ENCODE peak calls at places on chromosomes 11 and 22, in four cellular contexts. A is left ventricle myocardium inferior, U is GM20000, N is GM13976. Z is an unnamed sample.

GRCh38 chr22:28930357-28931007 is 47.1 kb downstream of the ZNRF3 start:
- DNase-seq in A (no peak), U (no peak), N (no peak), Z (no peak)

GRCh38 chr11:70538641-70539359 is 140.5 kb downstream of the CTTN start:
- DNase-seq in A (no peak), U (no peak), N (no peak), Z (no peak)

GRCh38 chr11:128802358-128802981 is 64.6 kb downstream of the KCNJ1 start:
- DNase-seq in A (no peak), U (no peak), N (peak), Z (no peak)

GRCh38 chr11:719214-720016 is 13.4 kb downstream of the EPS8L2 start:
- DNase-seq in A (no peak), U (no peak), N (no peak), Z (no peak)

GRCh38 chr11:120079750-120080610 is 57.9 kb downstream of the TRIM29 start:
- DNase-seq in A (peak), U (no peak), N (no peak), Z (peak)

GRCh38 chr11:46334211-46334610 is 13.1 kb upstream of the DGKZ start:
- DNase-seq in A (no peak), U (no peak), N (no peak), Z (no peak)

GRCh38 chr11:20668844-20669832 is at the start of gene NELL1:
- DNase-seq in A (no peak), U (no peak), N (peak), Z (no peak)

GRCh38 chr11:34146411-34146810 is 41.0 kb downstream of the NAT10 start:
- DNase-seq in A (no peak), U (no peak), N (no peak), Z (no peak)

GRCh38 chr22:27113211-27114030 is 456.0 kb downstream of the MIAT start:
- DNase-seq in A (peak), U (no peak), N (no peak), Z (peak)

GRCh38 chr22:19776433-19777031 is 16.0 kb downstream of the TBX1 start:
- DNase-seq in A (peak), U (no peak), N (no peak), Z (peak)

Z was measured in NB4.